ENCODE peak calls at places on chromosomes 2 and 18, in four cellular contexts. J is GM12865, Q is AG04450, B is brain microvascular endothelial cell. S is an unnamed sample.

GRCh38 chr2:227411320-227411989 is 23.7 kb upstream of the SCYGR1 start:
- DNase-seq in B (peak), J (peak), Q (no peak), S (peak)

GRCh38 chr18:79964330-79965118 is at the start of gene HSBP1L1:
- DNase-seq in J (peak), Q (no peak), B (no peak), S (peak)

GRCh38 chr2:43152186-43152585 is 74.2 kb downstream of the ZFP36L2 start:
- DNase-seq in J (no peak), B (no peak), Q (no peak), S (no peak)

GRCh38 chr2:235206399-235206798 is 254.6 kb downstream of the SH3BP4 start:
- DNase-seq in J (no peak), Q (no peak), B (no peak), S (no peak)

GRCh38 chr2:192127434-192127833 is 67.3 kb downstream of the TMEFF2 start:
- DNase-seq in J (no peak), B (no peak), Q (no peak), S (no peak)

GRCh38 chr18:74831571-74832250 is 234.0 kb downstream of the ZNF407 start:
- DNase-seq in B (peak), J (no peak), Q (no peak), S (no peak)

GRCh38 chr18:75612491-75612890 is 185.0 kb upstream of the SMIM21 start:
- DNase-seq in J (no peak), Q (no peak), B (no peak), S (no peak)

GRCh38 chr2:38528008-38528442 is 74.7 kb downstream of the HNRNPLL start:
- DNase-seq in B (peak), J (peak), Q (no peak), S (peak)

GRCh38 chr2:61758159-61758558 is 95.7 kb downstream of the FAM161A start:
- DNase-seq in J (no peak), B (no peak), Q (no peak), S (no peak)